ENCODE peak calls at places on chromosome 21, in five cellular contexts. M is RWPE1; W is non-pigmented ciliary epithelial cell; Q is stimulated activated CD8-positive, alpha-beta memory T cell treated with anti-CD3 and anti-CD28 coated beads, Interleukin-15, amount 100 ng/mL, for 4 hours; T is activated B cell treated with CpG ODN at 0.5 μM for 24 hours. F is an unnamed sample.

GRCh38 chr21:34219334-34220020 is 144.3 kb upstream of the KCNE2 start:
- DNase-seq in M (no peak), W (no peak), Q (no peak), T (no peak), F (no peak)

GRCh38 chr21:33427051-33427450 is 23.8 kb downstream of the IFNGR2 start:
- DNase-seq in M (no peak), W (no peak), Q (no peak), T (no peak), F (no peak)

GRCh38 chr21:45819478-45820170 is 161.9 kb upstream of the COL6A1 start:
- DNase-seq in M (no peak), W (no peak), Q (no peak), T (no peak), F (no peak)

GRCh38 chr21:34022557-34023335 is 50.6 kb upstream of the MRPS6 start:
- DNase-seq in M (no peak), W (no peak), Q (peak; percentile 44), T (no peak), F (no peak)

GRCh38 chr21:42841156-42841915 is 38.0 kb downstream of the WDR4 start:
- DNase-seq in M (no peak), W (no peak), Q (no peak), T (no peak), F (no peak)

GRCh38 chr21:27771938-27772505 is 805.1 kb upstream of the ADAMTS5 start:
- DNase-seq in M (no peak), W (no peak), Q (no peak), T (no peak), F (no peak)

GRCh38 chr21:36695283-36695634 is 3.7 kb upstream of the SIM2 start:
- DNase-seq in M (no peak), W (no peak), Q (no peak), T (no peak), F (no peak)

GRCh38 chr21:43865471-43866181 is 603 bp downstream of the AGPAT3 start:
- DNase-seq in M (peak; percentile 70), W (no peak), Q (peak; percentile 24), T (peak; percentile 51), F (no peak)

GRCh38 chr21:43866233-43866632 is 1.2 kb downstream of the AGPAT3 start:
- DNase-seq in M (no peak), W (no peak), Q (no peak), T (no peak), F (peak; percentile 20)

GRCh38 chr21:25689226-25689625 is 45.5 kb downstream of the ATP5PF start:
- DNase-seq in M (no peak), W (no peak), Q (no peak), T (no peak), F (no peak)

GRCh38 chr21:36964832-36965719 is 1.4 kb downstream of the HLCS start:
- DNase-seq in M (no peak), W (no peak), Q (no peak), T (no peak), F (no peak)

GRCh38 chr21:16789636-16790035 is 723.2 kb upstream of the CXADR start:
- DNase-seq in M (no peak), W (no peak), Q (no peak), T (no peak), F (no peak)

GRCh38 chr21:20661221-20661620 is 337.0 kb upstream of the NCAM2 start:
- DNase-seq in M (no peak), W (no peak), Q (no peak), T (no peak), F (no peak)